ENCODE peak calls at places on chromosomes 11 and 22, in four cellular contexts. S is kidney, M is cardiac muscle cell, O is A549. U is an unnamed sample.

GRCh38 chr22:35116817-35117216 is 50.9 kb downstream of the ISX start:
- DNase-seq in S (no peak), M (no peak), O (no peak), U (no peak)

GRCh38 chr11:24760681-24761080 is 263.8 kb downstream of the LUZP2 start:
- DNase-seq in S (no peak), M (peak; percentile 4), O (no peak), U (no peak)

GRCh38 chr11:26844963-26845362 is 123.1 kb upstream of the SLC5A12 start:
- DNase-seq in S (no peak), M (no peak), O (no peak), U (no peak)

GRCh38 chr11:37504066-37504611 is 906.1 kb upstream of the RAG2 start:
- DNase-seq in S (no peak), M (peak; percentile 78), O (no peak), U (no peak)

GRCh38 chr11:57214494-57214893 is 22.6 kb downstream of the APLNR start:
- DNase-seq in S (no peak), M (peak; percentile 74), O (peak; percentile 16), U (no peak)

GRCh38 chr22:43624144-43624998 is 187.7 kb downstream of the EFCAB6 start:
- DNase-seq in S (no peak), M (no peak), O (peak; percentile 71), U (no peak)

GRCh38 chr11:21257461-21257860 is 588.1 kb downstream of the NELL1 start:
- DNase-seq in S (no peak), M (no peak), O (no peak), U (no peak)

GRCh38 chr22:47599753-47600152 is 837.3 kb downstream of the TBC1D22A start:
- DNase-seq in S (no peak), M (no peak), O (no peak), U (no peak)

GRCh38 chr22:39932918-39933649 is 27.1 kb upstream of the TMA7B start:
- DNase-seq in S (no peak), M (peak; percentile 53), O (peak; percentile 22), U (no peak)

GRCh38 chr11:119999220-119999619 is 138.7 kb downstream of the TRIM29 start:
- DNase-seq in S (no peak), M (no peak), O (peak; percentile 6), U (no peak)

GRCh38 chr22:44668190-44668885 is 33.7 kb upstream of the PRR5 start:
- DNase-seq in S (peak; percentile 78), M (peak; percentile 24), O (no peak), U (no peak)

GRCh38 chr11:61577383-61578118 is 3.3 kb downstream of the SYT7 start:
- DNase-seq in S (no peak), M (no peak), O (peak; percentile 33), U (no peak)

GRCh38 chr11:65636810-65637557 is 917 bp upstream of the SIPA1 start:
- DNase-seq in S (peak; percentile 81), M (no peak), O (no peak), U (no peak)

GRCh38 chr11:75028321-75029097 is 39.8 kb downstream of the NEU3 start:
- DNase-seq in S (no peak), M (no peak), O (no peak), U (no peak)

GRCh38 chr22:33591946-33592345 is 328.3 kb downstream of the LARGE1 start:
- DNase-seq in S (no peak), M (no peak), O (no peak), U (no peak)

GRCh38 chr22:30423296-30423958 is 2.1 kb upstream of the MTFP1 start:
- DNase-seq in S (peak; percentile 93), M (no peak), O (peak; percentile 76), U (no peak)

GRCh38 chr22:50317674-50318073 is 9.1 kb downstream of the DENND6B start:
- DNase-seq in S (peak; percentile 50), M (no peak), O (no peak), U (no peak)

GRCh38 chr11:108654994-108655631 is 9.8 kb upstream of the DDX10 start:
- DNase-seq in S (no peak), M (peak; percentile 69), O (peak; percentile 54), U (no peak)
- TF ChIP-seq CTCF in S (peak; percentile 65), M (peak; percentile 56), O (peak; percentile 82), U (peak; percentile 72)

GRCh38 chr11:14583252-14584105 is 60.1 kb upstream of the PDE3B start:
- DNase-seq in S (no peak), M (peak; percentile 35), O (no peak), U (peak; percentile 68)
- H3K4me3 ChIP-seq in S (peak overlapping the region; percentile 15), M (no peak overlapping the region), O (no peak overlapping the region), U (no peak overlapping the region)

GRCh38 chr22:26394787-26395186 is 34.3 kb upstream of the ASPHD2 start:
- DNase-seq in S (no peak), M (no peak), O (no peak), U (no peak)
- H3K4me1 ChIP-seq in S (no peaks in the 10 kb centered on the region), M (no peaks in the 10 kb centered on the region), O (no peaks in the 10 kb centered on the region), U (no peaks in the 10 kb centered on the region)

GRCh38 chr11:86210898-86211297 is 33.7 kb upstream of the EED start:
- DNase-seq in S (no peak), M (no peak), O (no peak), U (no peak)

GRCh38 chr11:86218125-86219081 is 26.1 kb upstream of the EED start:
- DNase-seq in S (peak; percentile 73), M (peak; percentile 83), O (peak; percentile 77), U (peak; percentile 70)

GRCh38 chr11:86212212-86212611 is 32.3 kb upstream of the EED start:
- DNase-seq in S (no peak), M (no peak), O (no peak), U (no peak)

GRCh38 chr11:86211619-86212018 is 32.9 kb upstream of the EED start:
- DNase-seq in S (no peak), M (no peak), O (no peak), U (no peak)

GRCh38 chr11:86214710-86215109 is 29.8 kb upstream of the EED start:
- DNase-seq in S (no peak), M (no peak), O (no peak), U (no peak)
- TF ChIP-seq CTCF in S (no peak), M (no peak), O (no peak), U (no peak)

GRCh38 chr11:48095779-48096470 is 115.6 kb downstream of the PTPRJ start:
- DNase-seq in S (no peak), M (peak; percentile 28), O (no peak), U (peak; percentile 54)
- H3K4me3 ChIP-seq in S (no peak overlapping the region), M (no peak overlapping the region), O (no peak overlapping the region), U (no peak overlapping the region)

DNA sequence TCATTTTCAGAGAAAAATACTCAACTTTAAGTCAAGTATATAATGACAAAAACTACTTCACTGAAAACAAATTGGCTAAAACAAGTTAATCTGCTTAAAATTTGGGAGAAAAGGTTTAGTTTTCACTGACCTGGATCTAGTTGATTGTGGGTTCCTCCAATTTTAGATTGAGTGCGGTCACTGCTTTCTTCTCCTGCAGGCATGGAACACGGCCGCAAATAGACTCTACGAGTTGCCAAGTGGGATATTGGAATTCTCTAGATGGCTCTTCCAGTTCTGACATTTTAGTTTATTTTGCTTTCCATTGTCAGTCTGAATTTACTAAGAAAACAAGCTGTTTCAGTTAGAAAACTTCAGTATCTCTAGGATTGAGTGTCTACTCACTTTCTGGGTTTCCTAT is 12.3 kb downstream of the OR4C5 start:
- DNase-seq in S (no peak), M (no peak), O (no peak), U (no peak)
- H3K4me1 ChIP-seq in S (no peaks in the 10 kb centered on the region), M (no peaks in the 10 kb centered on the region), O (no peaks in the 10 kb centered on the region), U (no peaks in the 10 kb centered on the region)

DNA sequence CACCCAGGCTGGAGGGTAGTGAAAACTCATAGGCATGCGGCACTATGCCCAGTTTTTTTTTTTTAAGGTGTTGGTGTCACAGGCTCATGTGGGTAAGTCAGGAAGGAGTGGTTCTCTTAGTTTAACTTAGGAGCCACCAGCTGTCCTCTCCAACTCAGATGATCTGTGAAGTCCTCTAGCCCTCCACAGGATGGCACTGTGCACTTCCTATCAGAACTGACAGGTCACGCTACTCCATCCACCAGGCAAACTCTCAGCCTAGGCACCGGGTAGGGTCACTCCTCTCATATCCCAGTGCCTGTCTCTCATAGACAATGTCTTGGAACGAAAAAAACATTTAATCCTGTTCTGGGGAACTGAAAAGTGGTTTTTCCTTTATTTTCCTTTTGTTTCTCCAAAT is 16.5 kb downstream of the NAP1L4 start:
- DNase-seq in S (no peak), M (peak; percentile 44), O (peak; percentile 67), U (no peak)
- TF ChIP-seq CTCF in S (peak; percentile 57), M (peak; percentile 50), O (peak; percentile 55), U (peak; percentile 59)

DNA sequence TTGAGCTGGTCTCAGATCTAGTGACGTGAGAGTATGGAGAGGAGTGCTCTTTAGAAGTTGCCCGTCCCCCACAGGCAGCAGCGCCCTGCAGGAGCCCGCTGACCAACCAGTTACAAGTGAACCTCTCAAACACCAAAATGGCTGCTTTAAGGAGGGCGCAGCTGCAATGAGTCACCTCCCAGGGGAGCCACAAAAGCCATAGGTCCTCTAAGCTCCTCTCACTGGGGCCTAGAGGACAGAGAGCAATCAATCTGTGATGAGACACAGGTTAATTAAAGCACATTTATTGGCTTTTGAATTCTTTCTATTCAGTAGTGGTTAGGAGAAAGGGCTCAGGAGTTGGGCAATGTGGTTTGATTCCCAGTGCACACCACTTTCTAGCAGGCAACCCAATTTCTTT is 15.5 kb upstream of the RAPSN start:
- DNase-seq in S (peak; percentile 37), M (no peak), O (no peak), U (no peak)
- H3K4me3 ChIP-seq in S (no peak overlapping the region), M (no peak overlapping the region), O (no peak overlapping the region), U (no peak overlapping the region)

DNA sequence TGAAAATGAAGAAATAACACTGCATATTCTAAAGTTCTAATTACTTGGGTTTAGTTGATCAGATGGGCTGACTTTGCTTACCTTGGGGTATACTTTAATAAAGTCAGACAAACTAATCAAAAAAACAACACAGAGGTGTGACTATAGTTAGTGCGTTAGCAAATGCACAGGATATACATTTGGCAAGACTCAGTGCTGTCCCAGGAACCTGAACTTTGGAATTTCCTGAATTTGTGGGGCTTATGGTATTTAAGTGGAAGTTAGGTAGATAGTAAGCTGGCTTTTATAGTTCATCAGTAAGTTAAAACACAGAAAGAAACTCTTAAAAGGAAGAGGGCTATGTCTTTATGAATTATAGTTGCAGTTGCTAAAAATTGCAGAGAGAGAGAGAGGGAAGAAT is 302.6 kb upstream of the DDI1 start:
- DNase-seq in S (no peak), M (no peak), O (no peak), U (no peak)
- H3K4me1 ChIP-seq in S (no peaks in the 10 kb centered on the region), M (peaks cover 7% of the 10 kb centered on the region), O (no peaks in the 10 kb centered on the region), U (peaks cover 16% of the 10 kb centered on the region)

GRCh38 chr11:9609841-9610240 is 36.4 kb downstream of the WEE1 start:
- DNase-seq in S (no peak), M (no peak), O (no peak), U (no peak)
- TF ChIP-seq CTCF in S (no peak), M (no peak), O (no peak), U (no peak)